ENCODE peak calls at places on chromosome 13, in seven cellular contexts. V is DMS153; Y is activated CD8-positive, alpha-beta memory T cell treated with anti-CD3 and anti-CD28 coated beads, Interleukin-2, amount 10 ng/mL, durations not matched to agents 7 days and 5 days; S is astrocyte of the cerebellum; F is fibroblast of lung; G is stimulated activated CD4-positive, alpha-beta T cell treated with anti-CD3 and anti-CD28 coated beads, Interleukin-12 subunit alpha, Interleukin-12 subunit beta, amount 100 ng/mL, for 4 hours; K is aorta. J is an unnamed sample.

GRCh38 chr13:48160879-48161278 is 66.0 kb upstream of the MED4 start:
- DNase-seq in F (peak; percentile 55), Y (no peak), K (no peak), V (no peak), S (no peak), G (no peak), J (no peak)

GRCh38 chr13:40221460-40222201 is 444.8 kb downstream of the FOXO1 start:
- DNase-seq in K (no peak), V (no peak), F (peak; percentile 90), G (no peak), S (peak; percentile 13), Y (peak; percentile 46), J (no peak)

GRCh38 chr13:52353116-52353718 is 52.8 kb downstream of the THSD1 start:
- DNase-seq in V (no peak), F (peak; percentile 79), G (no peak), Y (no peak), S (no peak), K (no peak), J (no peak)

GRCh38 chr13:29498426-29499040 is 97.0 kb downstream of the SLC7A1 start:
- DNase-seq in F (no peak), K (no peak), G (no peak), Y (no peak), V (no peak), S (no peak), J (no peak)

GRCh38 chr13:28047784-28048388 is 52.5 kb downstream of the FLT3 start:
- DNase-seq in S (no peak), K (no peak), V (no peak), F (peak; percentile 9), G (no peak), Y (no peak), J (no peak)

GRCh38 chr13:69970521-69970920 is 137.1 kb upstream of the ATXN8OS start:
- DNase-seq in Y (no peak), G (no peak), K (no peak), S (no peak), F (peak; percentile 29), V (no peak), J (no peak)

GRCh38 chr13:67298297-67298696 is 68.2 kb upstream of the PCDH9 start:
- DNase-seq in K (no peak), Y (no peak), F (peak; percentile 9), V (no peak), S (no peak), G (no peak), J (no peak)

GRCh38 chr13:107373551-107373950 is 805.6 kb upstream of the ARGLU1 start:
- DNase-seq in G (no peak), S (peak; percentile 80), Y (no peak), K (no peak), V (peak; percentile 43), F (peak; percentile 83), J (no peak)

GRCh38 chr13:59745395-59745788 is 418.3 kb downstream of the DIAPH3 start:
- DNase-seq in V (no peak), K (no peak), G (no peak), F (peak; percentile 56), Y (no peak), S (no peak), J (no peak)

GRCh38 chr13:38814331-38814730 is 127.5 kb downstream of the FREM2 start:
- DNase-seq in Y (no peak), V (no peak), F (no peak), K (no peak), S (no peak), G (no peak), J (no peak)

GRCh38 chr13:59603646-59604045 is 560.1 kb downstream of the DIAPH3 start:
- DNase-seq in G (no peak), Y (no peak), S (no peak), K (no peak), F (no peak), V (no peak), J (no peak)

GRCh38 chr13:83884141-83884540 is 1.9 kb upstream of the SLITRK1 start:
- DNase-seq in V (no peak), S (no peak), F (no peak), K (no peak), G (no peak), Y (no peak), J (no peak)

GRCh38 chr13:50080856-50081105 is 65.5 kb downstream of the KCNRG start:
- DNase-seq in V (no peak), Y (no peak), G (no peak), F (no peak), K (no peak), S (no peak), J (no peak)

GRCh38 chr13:31957772-31958171 is 73.8 kb upstream of the FRY start:
- DNase-seq in G (no peak), Y (no peak), K (no peak), V (no peak), F (no peak), S (no peak), J (no peak)

GRCh38 chr13:108200781-108201398 is 14.4 kb downstream of the LIG4 start:
- DNase-seq in K (no peak), F (peak; percentile 64), Y (no peak), V (no peak), S (no peak), G (no peak), J (no peak)

GRCh38 chr13:64453831-64454230 is 2776.3 kb downstream of the PCDH9 start:
- DNase-seq in S (no peak), Y (no peak), F (peak; percentile 8), V (no peak), K (no peak), G (no peak), J (no peak)

GRCh38 chr13:84972907-84973306 is 826.3 kb downstream of the SLITRK6 start:
- DNase-seq in S (no peak), Y (no peak), K (no peak), V (no peak), F (no peak), G (no peak), J (no peak)

GRCh38 chr13:66407159-66407558 is 823.0 kb downstream of the PCDH9 start:
- DNase-seq in F (peak; percentile 22), V (no peak), Y (no peak), S (no peak), K (no peak), G (no peak), J (no peak)

GRCh38 chr13:98276486-98276885 is 99.4 kb upstream of the RNF113B start:
- DNase-seq in S (no peak), G (no peak), V (no peak), K (no peak), Y (no peak), F (no peak), J (no peak)

GRCh38 chr13:33185853-33186252 is 99.7 kb downstream of the STARD13 start:
- DNase-seq in K (no peak), F (peak; percentile 73), Y (no peak), G (no peak), V (no peak), S (no peak), J (no peak)

GRCh38 chr13:98507060-98507797 is 69.7 kb downstream of the STK24 start:
- DNase-seq in Y (no peak), S (peak; percentile 53), G (no peak), K (peak; percentile 70), V (peak; percentile 74), F (peak; percentile 80), J (peak; percentile 26)

GRCh38 chr13:34037636-34038325 is 219.8 kb downstream of the RFC3 start:
- DNase-seq in S (no peak), V (no peak), G (no peak), Y (no peak), K (no peak), F (peak; percentile 39), J (no peak)

GRCh38 chr13:91072511-91072910 is 275.0 kb upstream of the MIR17HG start:
- DNase-seq in S (no peak), G (no peak), K (no peak), Y (no peak), F (no peak), V (no peak), J (no peak)

GRCh38 chr13:40609972-40610726 is 56.3 kb downstream of the FOXO1 start:
- DNase-seq in K (no peak), Y (no peak), F (peak; percentile 30), V (peak; percentile 62), S (no peak), G (no peak), J (no peak)

J was measured in NCI-H1417 treated with DMSO at 0.1 percent for 48 hours.